ENCODE peak calls at places on chromosomes 12 and 14, in four cellular contexts. One of them, this sample, is unnamed.
A peak's percentile ranks its signal among the peaks of the same experiment; 100 is the strongest.

GRCh38 chr12:22275847-22276246 is 58.7 kb downstream of the ST8SIA1 start:
- DNase-seq in adrenal gland: peak; percentile 95
- DNase-seq in ovary: peak; percentile 83
- DNase-seq in NB4: no peak
- DNase-seq in this sample: peak; percentile 63

GRCh38 chr12:48189331-48190125 is 6.1 kb downstream of the CCDC184 start:
- DNase-seq in adrenal gland: peak; percentile 96
- DNase-seq in ovary: peak; percentile 56
- DNase-seq in NB4: peak; percentile 75
- DNase-seq in this sample: peak; percentile 48

GRCh38 chr14:50371546-50371945 is 25.1 kb downstream of the CDKL1 start:
- DNase-seq in adrenal gland: no peak
- DNase-seq in ovary: no peak
- DNase-seq in NB4: no peak
- DNase-seq in this sample: no peak

GRCh38 chr12:26113194-26113654 is 11.6 kb downstream of the BHLHE41 start:
- DNase-seq in ovary: no peak
- DNase-seq in NB4: peak; percentile 54
- DNase-seq in adrenal gland: no peak
- DNase-seq in this sample: no peak

GRCh38 chr12:71840226-71840847 is 778 bp downstream of the TBC1D15 start:
- DNase-seq in adrenal gland: no peak
- DNase-seq in ovary: no peak
- DNase-seq in NB4: peak; percentile 48
- DNase-seq in this sample: no peak

GRCh38 chr12:53869500-53869899 is 69.1 kb upstream of the HOXC13 start:
- DNase-seq in NB4: no peak
- DNase-seq in adrenal gland: no peak
- DNase-seq in ovary: no peak
- DNase-seq in this sample: no peak

GRCh38 chr12:108117163-108117849 is 11.8 kb upstream of the WSCD2 start:
- DNase-seq in ovary: no peak
- DNase-seq in adrenal gland: no peak
- DNase-seq in NB4: peak; percentile 54
- DNase-seq in this sample: no peak

GRCh38 chr12:91129662-91130362 is 18.5 kb upstream of the LUM start:
- DNase-seq in adrenal gland: no peak
- DNase-seq in NB4: no peak
- DNase-seq in ovary: no peak
- DNase-seq in this sample: no peak

GRCh38 chr12:4274960-4275868 is 1.7 kb downstream of the CCND2 start:
- DNase-seq in ovary: peak; percentile 41
- DNase-seq in NB4: peak; percentile 38
- DNase-seq in adrenal gland: no peak
- DNase-seq in this sample: no peak

GRCh38 chr12:5269846-5270245 is 162.1 kb upstream of the NTF3 start:
- DNase-seq in ovary: no peak
- DNase-seq in adrenal gland: no peak
- DNase-seq in NB4: no peak
- DNase-seq in this sample: no peak

GRCh38 chr12:107359382-107359781 is 266.0 kb upstream of the CRY1 start:
- DNase-seq in ovary: no peak
- DNase-seq in NB4: no peak
- DNase-seq in adrenal gland: no peak
- DNase-seq in this sample: no peak

DNA sequence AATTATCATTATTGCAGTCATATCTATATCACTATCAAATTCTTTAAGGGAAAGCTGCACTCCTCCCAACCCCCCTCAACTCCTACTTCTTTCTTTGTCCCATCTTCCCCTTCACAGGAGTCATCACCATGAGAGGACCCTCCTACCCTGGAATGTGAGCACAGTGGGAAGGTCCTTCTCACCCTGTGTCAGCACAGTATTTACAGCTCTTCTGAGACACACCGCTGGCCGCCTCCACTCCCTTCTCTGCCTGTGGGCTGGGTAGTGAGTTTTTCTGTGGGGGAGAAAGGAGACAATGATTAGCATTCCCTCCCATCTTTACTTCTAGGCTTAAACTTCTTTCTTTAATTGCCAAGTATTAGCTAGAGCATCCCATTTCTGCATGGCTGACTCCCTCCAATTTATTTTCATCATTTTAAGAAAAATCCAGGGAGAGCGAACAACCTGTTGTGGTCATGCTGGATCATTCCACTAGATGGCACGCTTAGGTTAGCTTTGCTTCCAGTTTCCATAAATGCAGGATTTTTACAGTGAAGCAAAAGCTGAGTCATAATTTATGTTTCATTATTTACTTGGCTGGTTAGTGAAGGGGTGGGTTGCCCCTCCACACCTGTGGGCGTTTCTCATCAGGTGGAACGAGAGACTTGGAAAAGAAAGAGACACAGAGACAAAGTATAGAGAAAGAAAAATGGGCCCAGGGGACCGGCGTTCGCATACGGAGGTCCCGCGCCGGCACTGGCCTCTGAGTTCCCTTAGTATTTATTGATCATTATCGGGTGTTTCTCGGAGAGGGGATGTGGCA is 188.5 kb downstream of the ALX1 start:
- DNase-seq in NB4: peak; percentile 83
- DNase-seq in adrenal gland: peak; percentile 66
- DNase-seq in ovary: peak; percentile 16
- DNase-seq in this sample: peak; percentile 15
- H3K4me3 ChIP-seq in NB4: peak overlapping the region; percentile 48
- H3K4me3 ChIP-seq in adrenal gland: peak overlapping the region; percentile 52
- H3K4me3 ChIP-seq in ovary: peak overlapping the region; percentile 23
- H3K4me3 ChIP-seq in this sample: peak overlapping the region; percentile 44

GRCh38 chr12:56715798-56716197 is 9.3 kb downstream of the NACA start:
- DNase-seq in NB4: no peak
- DNase-seq in ovary: no peak
- DNase-seq in adrenal gland: no peak
- DNase-seq in this sample: no peak

GRCh38 chr12:56716458-56716857 is 8.6 kb downstream of the NACA start:
- DNase-seq in adrenal gland: no peak
- DNase-seq in ovary: no peak
- DNase-seq in NB4: peak; percentile 58
- DNase-seq in this sample: no peak

GRCh38 chr12:56709759-56710376 is 15.2 kb downstream of the NACA start:
- DNase-seq in ovary: no peak
- DNase-seq in NB4: no peak
- DNase-seq in adrenal gland: no peak
- DNase-seq in this sample: no peak

GRCh38 chr12:56714431-56714929 is 10.6 kb downstream of the NACA start:
- DNase-seq in NB4: no peak
- DNase-seq in adrenal gland: no peak
- DNase-seq in ovary: no peak
- DNase-seq in this sample: no peak

DNA sequence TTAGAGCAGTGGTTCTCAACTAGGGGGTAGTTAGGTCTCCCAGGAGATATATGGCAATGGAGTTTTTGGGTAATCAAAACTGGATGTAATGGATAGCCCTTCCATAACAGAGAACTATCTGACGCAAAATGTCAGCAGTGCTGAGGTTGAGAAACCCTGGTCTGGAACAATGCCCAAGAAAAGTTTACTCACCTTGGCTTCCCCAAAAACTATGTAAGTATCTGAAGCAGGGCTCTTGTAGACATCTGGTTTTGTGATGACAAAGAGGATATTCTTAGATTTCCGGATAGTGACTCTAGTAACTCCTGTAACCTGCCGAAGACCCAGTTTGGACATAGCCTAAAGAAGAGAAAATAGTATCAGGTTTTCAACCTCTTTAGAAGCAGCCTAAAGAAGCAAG is 11.8 kb downstream of the NACA start:
- DNase-seq in ovary: no peak
- DNase-seq in adrenal gland: no peak
- DNase-seq in NB4: no peak
- DNase-seq in this sample: no peak
- TF ChIP-seq POLR2A in ovary: no peak
- TF ChIP-seq POLR2A in adrenal gland: no peak
- TF ChIP-seq POLR2A in NB4: no peak
- TF ChIP-seq POLR2A in this sample: no peak

GRCh38 chr14:106460916-106461315 is 934.5 kb downstream of the TMEM121 start:
- DNase-seq in NB4: no peak
- DNase-seq in adrenal gland: no peak
- DNase-seq in ovary: no peak
- DNase-seq in this sample: no peak

GRCh38 chr14:106455026-106455425 is 928.6 kb downstream of the TMEM121 start:
- DNase-seq in ovary: no peak
- DNase-seq in adrenal gland: no peak
- DNase-seq in NB4: no peak
- DNase-seq in this sample: no peak

DNA sequence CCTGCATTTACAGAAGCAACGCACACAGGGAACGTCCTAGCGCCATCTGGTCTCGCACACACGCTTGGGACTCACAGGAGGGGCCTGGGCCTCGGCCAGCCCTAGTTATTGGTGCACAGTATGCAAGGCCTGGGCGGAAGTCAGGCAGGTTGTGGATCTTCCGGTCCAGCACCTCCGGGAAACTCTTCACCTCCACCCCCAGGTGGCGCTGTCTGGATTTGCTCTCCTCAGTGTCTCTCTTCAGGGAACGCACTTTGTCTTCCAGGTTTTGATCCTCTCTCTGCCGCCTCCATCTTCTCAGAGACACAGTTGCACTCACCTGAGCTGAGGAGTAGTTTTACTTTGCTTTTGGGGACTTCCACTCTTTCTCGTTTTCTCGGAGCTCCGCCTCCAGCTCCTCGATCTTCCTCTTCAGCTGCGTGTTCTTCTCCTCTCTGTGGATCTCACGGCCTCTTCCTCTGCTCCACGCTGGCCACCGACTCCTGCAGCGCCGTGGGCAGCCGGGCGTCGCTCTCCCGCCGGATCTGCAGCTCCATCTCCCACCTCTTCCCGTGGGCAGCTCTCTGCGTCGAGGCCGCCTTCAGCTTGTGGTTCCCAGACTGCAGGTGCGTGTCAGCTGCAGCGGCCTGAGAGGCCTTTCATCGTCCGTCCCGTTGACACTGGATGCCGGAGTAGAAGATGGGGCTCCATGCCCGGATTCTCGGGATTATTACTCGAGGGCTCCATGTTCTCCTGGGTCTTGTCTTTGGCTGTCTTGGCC is 933.8 kb downstream of the TMEM121 start:
- DNase-seq in adrenal gland: no peak
- DNase-seq in NB4: peak; percentile 21
- DNase-seq in ovary: no peak
- DNase-seq in this sample: no peak
- TF ChIP-seq CTCF in adrenal gland: peak; percentile 15
- TF ChIP-seq CTCF in NB4: peak; percentile 26
- TF ChIP-seq CTCF in ovary: no peak
- TF ChIP-seq CTCF in this sample: peak; percentile 9

GRCh38 chr14:63678538-63678937 is 36.9 kb upstream of the WDR89 start:
- DNase-seq in NB4: no peak
- DNase-seq in adrenal gland: no peak
- DNase-seq in ovary: no peak
- DNase-seq in this sample: no peak
- H3K4me3 ChIP-seq in NB4: no peak overlapping the region
- H3K4me3 ChIP-seq in adrenal gland: no peak overlapping the region
- H3K4me3 ChIP-seq in ovary: no peak overlapping the region
- H3K4me3 ChIP-seq in this sample: no peak overlapping the region

GRCh38 chr14:100285021-100285912 is 21.0 kb downstream of the SLC25A29 start:
- DNase-seq in adrenal gland: peak; percentile 72
- DNase-seq in ovary: peak; percentile 84
- DNase-seq in NB4: peak; percentile 71
- DNase-seq in this sample: peak; percentile 74
- TF ChIP-seq POLR2A in adrenal gland: peak; percentile 16
- TF ChIP-seq POLR2A in ovary: peak; percentile 34
- TF ChIP-seq POLR2A in NB4: peak; percentile 63
- TF ChIP-seq POLR2A in this sample: peak; percentile 64